ENCODE peak calls at places on chromosomes 1 and 21, in eight cellular contexts. One of them, this sample, is unnamed.

GRCh38 chr1:156838972-156839371 is 19.9 kb downstream of the INSRR start:
- DNase-seq in prostate gland: no peak
- DNase-seq in neuronal stem cell: no peak
- DNase-seq in foreskin fibroblast: no peak
- DNase-seq in GM23248: peak
- DNase-seq in ovary: no peak
- DNase-seq in HFF-Myc: no peak
- DNase-seq in adipocyte: peak
- DNase-seq in this sample: no peak

GRCh38 chr1:156342556-156342955 is 4.2 kb downstream of the TSACC start:
- DNase-seq in prostate gland: no peak
- DNase-seq in neuronal stem cell: no peak
- DNase-seq in foreskin fibroblast: no peak
- DNase-seq in GM23248: peak
- DNase-seq in ovary: no peak
- DNase-seq in HFF-Myc: peak
- DNase-seq in adipocyte: no peak
- DNase-seq in this sample: peak

GRCh38 chr21:38610573-38611251 is 112.4 kb upstream of the ERG start:
- DNase-seq in prostate gland: no peak
- DNase-seq in neuronal stem cell: no peak
- DNase-seq in foreskin fibroblast: no peak
- DNase-seq in GM23248: no peak
- DNase-seq in ovary: no peak
- DNase-seq in HFF-Myc: no peak
- DNase-seq in adipocyte: no peak
- DNase-seq in this sample: no peak

GRCh38 chr1:211738096-211738708 is 62.8 kb upstream of the NEK2 start:
- DNase-seq in prostate gland: no peak
- DNase-seq in neuronal stem cell: no peak
- DNase-seq in foreskin fibroblast: no peak
- DNase-seq in GM23248: no peak
- DNase-seq in ovary: no peak
- DNase-seq in HFF-Myc: no peak
- DNase-seq in adipocyte: no peak
- DNase-seq in this sample: no peak

GRCh38 chr1:45608475-45609156 is 15.2 kb downstream of the CCDC17 start:
- DNase-seq in prostate gland: no peak
- DNase-seq in neuronal stem cell: no peak
- DNase-seq in foreskin fibroblast: no peak
- DNase-seq in GM23248: no peak
- DNase-seq in ovary: no peak
- DNase-seq in HFF-Myc: no peak
- DNase-seq in adipocyte: no peak
- DNase-seq in this sample: no peak

GRCh38 chr1:54287176-54287650 is 87.2 kb downstream of the MRPL37 start:
- DNase-seq in prostate gland: peak
- DNase-seq in neuronal stem cell: no peak
- DNase-seq in foreskin fibroblast: peak
- DNase-seq in GM23248: peak
- DNase-seq in ovary: peak
- DNase-seq in HFF-Myc: peak
- DNase-seq in adipocyte: peak
- DNase-seq in this sample: peak

GRCh38 chr1:154454391-154455120 is 47.5 kb upstream of the TDRD10 start:
- DNase-seq in prostate gland: no peak
- DNase-seq in neuronal stem cell: no peak
- DNase-seq in foreskin fibroblast: no peak
- DNase-seq in GM23248: no peak
- DNase-seq in ovary: no peak
- DNase-seq in HFF-Myc: no peak
- DNase-seq in adipocyte: no peak
- DNase-seq in this sample: no peak

GRCh38 chr1:147236448-147236847 is 6.0 kb upstream of the CHD1L start:
- DNase-seq in prostate gland: no peak
- DNase-seq in neuronal stem cell: no peak
- DNase-seq in foreskin fibroblast: no peak
- DNase-seq in GM23248: no peak
- DNase-seq in ovary: no peak
- DNase-seq in HFF-Myc: no peak
- DNase-seq in adipocyte: no peak
- DNase-seq in this sample: no peak

GRCh38 chr1:54220004-54220811 is 20.2 kb downstream of the MRPL37 start:
- DNase-seq in prostate gland: no peak
- DNase-seq in neuronal stem cell: no peak
- DNase-seq in foreskin fibroblast: peak
- DNase-seq in GM23248: peak
- DNase-seq in ovary: peak
- DNase-seq in HFF-Myc: no peak
- DNase-seq in adipocyte: peak
- DNase-seq in this sample: peak

GRCh38 chr1:7046891-7047290 is 261.6 kb downstream of the CAMTA1 start:
- DNase-seq in prostate gland: no peak
- DNase-seq in neuronal stem cell: no peak
- DNase-seq in foreskin fibroblast: no peak
- DNase-seq in GM23248: peak
- DNase-seq in ovary: no peak
- DNase-seq in HFF-Myc: no peak
- DNase-seq in adipocyte: no peak
- DNase-seq in this sample: no peak

GRCh38 chr1:100883963-100884362 is 10.7 kb downstream of the EXTL2 start:
- DNase-seq in prostate gland: no peak
- DNase-seq in neuronal stem cell: no peak
- DNase-seq in foreskin fibroblast: peak
- DNase-seq in GM23248: peak
- DNase-seq in ovary: no peak
- DNase-seq in HFF-Myc: no peak
- DNase-seq in adipocyte: peak
- DNase-seq in this sample: peak

GRCh38 chr1:94871031-94871430 is 50.9 kb downstream of the SLC44A3 start:
- DNase-seq in prostate gland: no peak
- DNase-seq in neuronal stem cell: no peak
- DNase-seq in foreskin fibroblast: no peak
- DNase-seq in GM23248: peak
- DNase-seq in ovary: no peak
- DNase-seq in HFF-Myc: no peak
- DNase-seq in adipocyte: no peak
- DNase-seq in this sample: no peak

GRCh38 chr1:58874757-58875755 is 91.2 kb upstream of the JUN start:
- DNase-seq in prostate gland: no peak
- DNase-seq in neuronal stem cell: peak
- DNase-seq in foreskin fibroblast: no peak
- DNase-seq in GM23248: peak
- DNase-seq in ovary: no peak
- DNase-seq in HFF-Myc: no peak
- DNase-seq in adipocyte: peak
- DNase-seq in this sample: no peak

GRCh38 chr1:4060850-4061249 is 160.8 kb upstream of the C1orf174 start:
- DNase-seq in prostate gland: no peak
- DNase-seq in neuronal stem cell: no peak
- DNase-seq in foreskin fibroblast: no peak
- DNase-seq in GM23248: no peak
- DNase-seq in ovary: no peak
- DNase-seq in HFF-Myc: no peak
- DNase-seq in adipocyte: no peak
- DNase-seq in this sample: no peak

GRCh38 chr1:117894078-117894477 is 35.3 kb downstream of the GDAP2 start:
- DNase-seq in prostate gland: no peak
- DNase-seq in neuronal stem cell: no peak
- DNase-seq in foreskin fibroblast: no peak
- DNase-seq in GM23248: no peak
- DNase-seq in ovary: no peak
- DNase-seq in HFF-Myc: no peak
- DNase-seq in adipocyte: no peak
- DNase-seq in this sample: no peak

GRCh38 chr1:2322065-2322571 is 69.2 kb downstream of the MORN1 start:
- DNase-seq in prostate gland: no peak
- DNase-seq in neuronal stem cell: peak
- DNase-seq in foreskin fibroblast: peak
- DNase-seq in GM23248: peak
- DNase-seq in ovary: peak
- DNase-seq in HFF-Myc: no peak
- DNase-seq in adipocyte: peak
- DNase-seq in this sample: peak
- H3K4me3 ChIP-seq in prostate gland: peak
- H3K4me3 ChIP-seq in neuronal stem cell: no peak
- H3K4me3 ChIP-seq in foreskin fibroblast: no peak
- H3K4me3 ChIP-seq in GM23248: peak
- H3K4me3 ChIP-seq in ovary: peak
- H3K4me3 ChIP-seq in HFF-Myc: no peak
- H3K4me3 ChIP-seq in adipocyte: no peak
- H3K4me3 ChIP-seq in this sample: peak

DNA sequence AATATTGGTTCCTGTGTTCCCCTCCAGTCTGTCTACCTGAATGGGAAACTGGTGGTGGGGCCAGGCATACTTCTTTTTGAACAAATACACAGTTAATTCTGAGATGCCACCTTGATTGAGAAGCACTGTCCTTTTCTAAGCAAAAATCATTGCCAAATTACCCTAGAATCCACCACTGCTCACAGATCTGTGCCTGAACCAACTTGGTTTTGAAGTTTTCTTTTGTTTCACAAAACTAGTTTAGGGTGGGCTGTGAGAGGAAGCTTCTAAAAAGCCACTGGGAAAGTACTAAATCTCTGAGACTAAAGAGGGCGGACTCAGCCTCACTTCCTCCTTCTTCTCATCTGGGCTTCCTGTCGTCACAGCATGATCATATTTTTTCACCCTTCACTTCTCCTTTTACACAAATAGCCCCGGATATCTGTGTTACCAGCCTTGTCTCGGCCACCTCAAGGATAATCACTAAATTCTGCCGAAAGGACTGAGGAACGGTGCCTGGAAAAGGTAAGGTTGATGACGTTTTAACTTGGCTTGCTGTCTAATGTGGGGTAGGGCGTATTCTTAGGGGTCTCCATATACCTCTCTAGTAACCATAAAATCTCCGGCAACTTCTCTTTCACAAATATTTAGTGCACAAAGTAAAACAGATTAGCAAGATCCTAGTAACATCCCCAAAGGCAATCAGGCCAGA is at the start of gene CD53:
- DNase-seq in prostate gland: no peak
- DNase-seq in neuronal stem cell: no peak
- DNase-seq in foreskin fibroblast: no peak
- DNase-seq in GM23248: no peak
- DNase-seq in ovary: no peak
- DNase-seq in HFF-Myc: no peak
- DNase-seq in adipocyte: no peak
- DNase-seq in this sample: no peak
- H3K4me3 ChIP-seq in prostate gland: no peak
- H3K4me3 ChIP-seq in neuronal stem cell: no peak
- H3K4me3 ChIP-seq in foreskin fibroblast: no peak
- H3K4me3 ChIP-seq in GM23248: no peak
- H3K4me3 ChIP-seq in ovary: no peak
- H3K4me3 ChIP-seq in HFF-Myc: no peak
- H3K4me3 ChIP-seq in adipocyte: no peak
- H3K4me3 ChIP-seq in this sample: no peak

GRCh38 chr21:36733857-36734256 is 34.9 kb downstream of the SIM2 start:
- DNase-seq in prostate gland: no peak
- DNase-seq in neuronal stem cell: no peak
- DNase-seq in foreskin fibroblast: no peak
- DNase-seq in GM23248: no peak
- DNase-seq in ovary: no peak
- DNase-seq in HFF-Myc: no peak
- DNase-seq in adipocyte: no peak
- DNase-seq in this sample: no peak
- H3K4me3 ChIP-seq in prostate gland: no peak
- H3K4me3 ChIP-seq in neuronal stem cell: no peak
- H3K4me3 ChIP-seq in foreskin fibroblast: no peak
- H3K4me3 ChIP-seq in GM23248: no peak
- H3K4me3 ChIP-seq in ovary: no peak
- H3K4me3 ChIP-seq in HFF-Myc: no peak
- H3K4me3 ChIP-seq in adipocyte: no peak
- H3K4me3 ChIP-seq in this sample: no peak

DNA sequence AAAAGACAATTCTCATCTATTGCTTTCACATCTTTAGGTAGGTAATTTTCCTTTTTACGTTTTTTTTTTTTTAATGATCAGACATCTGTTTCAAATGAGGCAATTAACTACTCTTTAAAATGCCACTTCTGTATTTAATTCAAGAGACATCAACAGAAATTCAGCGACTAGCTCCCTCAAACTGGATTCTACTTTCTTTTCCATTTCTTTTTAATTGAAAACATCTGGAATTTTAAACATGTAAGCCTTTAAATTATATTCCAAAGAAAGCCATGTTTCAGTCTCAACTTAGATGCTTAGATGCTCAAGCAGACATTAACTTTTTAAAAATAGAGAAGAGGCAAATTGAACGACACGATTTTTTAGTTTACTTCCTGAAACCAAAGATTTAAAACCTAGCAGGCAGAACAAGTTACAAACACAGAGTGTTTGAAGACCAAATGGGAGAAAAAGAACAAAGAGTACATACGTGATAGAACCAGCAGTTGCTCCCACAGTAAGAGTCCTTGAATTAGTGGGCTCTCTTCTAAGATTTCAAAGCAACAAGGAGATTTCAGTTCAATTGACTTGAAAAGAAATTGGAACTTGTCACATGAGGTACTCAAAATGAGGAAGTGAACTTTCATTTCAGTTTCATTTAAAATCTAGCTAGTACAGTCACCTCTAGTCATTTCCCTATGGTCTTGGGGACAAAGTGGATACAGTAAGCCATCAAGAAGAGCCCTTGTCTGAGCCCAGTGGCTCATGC is at the start of gene CTSS:
- DNase-seq in prostate gland: no peak
- DNase-seq in neuronal stem cell: no peak
- DNase-seq in foreskin fibroblast: no peak
- DNase-seq in GM23248: peak
- DNase-seq in ovary: no peak
- DNase-seq in HFF-Myc: peak
- DNase-seq in adipocyte: peak
- DNase-seq in this sample: no peak
- H3K4me3 ChIP-seq in prostate gland: peak
- H3K4me3 ChIP-seq in neuronal stem cell: no peak
- H3K4me3 ChIP-seq in foreskin fibroblast: peak
- H3K4me3 ChIP-seq in GM23248: peak
- H3K4me3 ChIP-seq in ovary: peak
- H3K4me3 ChIP-seq in HFF-Myc: peak
- H3K4me3 ChIP-seq in adipocyte: peak
- H3K4me3 ChIP-seq in this sample: no peak

DNA sequence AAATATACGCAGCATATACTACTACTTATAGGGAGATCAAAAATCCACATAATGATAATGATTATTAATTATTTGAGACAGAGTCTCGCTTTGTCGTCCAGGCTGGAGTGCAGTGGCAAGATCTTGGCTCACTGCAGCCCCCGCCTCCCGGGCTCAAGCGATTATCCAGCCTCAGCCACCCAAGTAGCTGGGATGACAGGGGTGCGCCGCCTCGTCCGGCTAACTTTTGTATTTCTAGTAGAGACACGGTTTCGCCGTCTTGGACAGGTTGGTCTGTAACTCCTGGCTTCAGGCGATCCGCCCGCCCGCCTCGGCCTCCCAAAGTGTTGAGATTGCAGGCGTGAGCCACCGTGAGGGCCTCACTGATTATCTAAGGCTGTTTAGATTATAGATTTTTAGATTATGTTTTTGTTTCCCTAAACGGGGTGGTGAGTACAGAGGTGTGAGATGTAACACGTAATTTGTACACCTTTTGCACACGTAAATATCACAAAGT is 548 bp upstream of the SLC25A33 start:
- DNase-seq in prostate gland: no peak
- DNase-seq in neuronal stem cell: no peak
- DNase-seq in foreskin fibroblast: no peak
- DNase-seq in GM23248: no peak
- DNase-seq in ovary: peak
- DNase-seq in HFF-Myc: no peak
- DNase-seq in adipocyte: no peak
- DNase-seq in this sample: no peak
- H3K4me3 ChIP-seq in prostate gland: no peak
- H3K4me3 ChIP-seq in neuronal stem cell: no peak
- H3K4me3 ChIP-seq in foreskin fibroblast: peak
- H3K4me3 ChIP-seq in GM23248: peak
- H3K4me3 ChIP-seq in ovary: no peak
- H3K4me3 ChIP-seq in HFF-Myc: no peak
- H3K4me3 ChIP-seq in adipocyte: no peak
- H3K4me3 ChIP-seq in this sample: no peak

This sample was measured in brain microvascular endothelial cell.